ENCODE peak calls at places on chromosomes 6 and 20, in four cellular contexts. K, S, I and M are unnamed samples.

GRCh38 chr6:142411145-142411544 is 109.3 kb downstream of the ADGRG6 start:
- DNase-seq in S (no peak), K (no peak), I (no peak), M (no peak)

GRCh38 chr20:39986231-39986904 is 702.7 kb downstream of the MAFB start:
- DNase-seq in S (peak), I (peak), K (peak), M (no peak)

GRCh38 chr6:20437639-20438038 is 36.0 kb downstream of the E2F3 start:
- DNase-seq in K (no peak), I (no peak), S (no peak), M (no peak)

GRCh38 chr6:111105578-111105977 is 18.3 kb downstream of the SLC16A10 start:
- DNase-seq in I (peak), S (no peak), K (peak), M (peak)

GRCh38 chr6:50116797-50117542 is 67.2 kb upstream of the DEFB112 start:
- DNase-seq in S (no peak), I (no peak), K (no peak), M (no peak)

GRCh38 chr20:49909499-49910339 is 5.6 kb downstream of the SPATA2 start:
- DNase-seq in I (peak), K (peak), S (no peak), M (no peak)

GRCh38 chr20:9021699-9022098 is 47.2 kb upstream of the PLCB4 start:
- DNase-seq in K (no peak), S (no peak), I (no peak), M (no peak)

GRCh38 chr6:155387551-155387950 is 68.1 kb downstream of the NOX3 start:
- DNase-seq in K (no peak), S (no peak), I (no peak), M (no peak)

GRCh38 chr6:28923318-28924102 is at the start of gene TRIM27:
- DNase-seq in S (peak), K (peak), I (peak), M (peak)

GRCh38 chr6:166595061-166595780 is 8.7 kb upstream of the RAMACL start:
- DNase-seq in K (no peak), I (no peak), S (no peak), M (no peak)

GRCh38 chr20:10225439-10226080 is 6.9 kb downstream of the SNAP25 start:
- DNase-seq in I (no peak), S (no peak), K (no peak), M (no peak)

GRCh38 chr20:3276400-3277015 is 37.5 kb upstream of the SLC4A11 start:
- DNase-seq in S (no peak), K (no peak), I (peak), M (no peak)

GRCh38 chr20:23436681-23437080 is 2.8 kb upstream of the CSTL1 start:
- DNase-seq in I (no peak), K (no peak), S (no peak), M (no peak)

GRCh38 chr6:168684471-168684870 is 243.5 kb downstream of the SMOC2 start:
- DNase-seq in K (no peak), I (no peak), S (no peak), M (no peak)

GRCh38 chr20:50323209-50323608 is 132.6 kb downstream of the CEBPB start:
- DNase-seq in K (no peak), S (no peak), I (no peak), M (peak)

GRCh38 chr6:155224031-155224451 is 39.8 kb upstream of the CLDN20 start:
- DNase-seq in S (no peak), K (no peak), I (no peak), M (no peak)

GRCh38 chr6:143267740-143268139 is 182.8 kb downstream of the ADAT2 start:
- DNase-seq in K (no peak), S (no peak), I (no peak), M (no peak)

GRCh38 chr6:20411544-20411943 is 9.9 kb downstream of the E2F3 start:
- DNase-seq in S (no peak), K (no peak), I (no peak), M (no peak)

GRCh38 chr6:64580346-64580745 is 944.7 kb downstream of the PHF3 start:
- DNase-seq in S (no peak), K (no peak), I (no peak), M (no peak)

GRCh38 chr6:165487347-165487746 is 175.7 kb downstream of the PDE10A start:
- DNase-seq in S (no peak), I (no peak), K (no peak), M (no peak)

GRCh38 chr6:97705568-97705967 is 422.6 kb upstream of the MMS22L start:
- DNase-seq in S (no peak), K (no peak), I (no peak), M (no peak)

GRCh38 chr20:1325173-1326030 is 3.5 kb downstream of the SDCBP2 start:
- DNase-seq in K (peak), I (peak), S (peak), M (peak)

GRCh38 chr6:3309391-3310050 is 50.8 kb downstream of the PSMG4 start:
- DNase-seq in K (no peak), S (peak), I (no peak), M (no peak)

GRCh38 chr20:49132995-49133451 is 55.1 kb downstream of the STAU1 start:
- DNase-seq in S (peak), I (peak), K (no peak), M (no peak)

GRCh38 chr6:1381397-1382330 is 7.7 kb upstream of the FOXF2 start:
- DNase-seq in I (peak), S (peak), K (no peak), M (no peak)

GRCh38 chr6:15882915-15883314 is 220.1 kb upstream of the DTNBP1 start:
- DNase-seq in K (no peak), S (no peak), I (no peak), M (no peak)

GRCh38 chr20:25058051-25058796 is at the start of gene ACSS1:
- DNase-seq in S (peak), K (peak), I (peak), M (peak)

GRCh38 chr6:158798311-158798710 is 20.9 kb downstream of the EZR start:
- DNase-seq in S (no peak), I (no peak), K (no peak), M (no peak)

GRCh38 chr6:89186762-89187161 is 30.4 kb downstream of the GABRR1 start:
- DNase-seq in I (no peak), S (no peak), K (peak), M (no peak)

DNA sequence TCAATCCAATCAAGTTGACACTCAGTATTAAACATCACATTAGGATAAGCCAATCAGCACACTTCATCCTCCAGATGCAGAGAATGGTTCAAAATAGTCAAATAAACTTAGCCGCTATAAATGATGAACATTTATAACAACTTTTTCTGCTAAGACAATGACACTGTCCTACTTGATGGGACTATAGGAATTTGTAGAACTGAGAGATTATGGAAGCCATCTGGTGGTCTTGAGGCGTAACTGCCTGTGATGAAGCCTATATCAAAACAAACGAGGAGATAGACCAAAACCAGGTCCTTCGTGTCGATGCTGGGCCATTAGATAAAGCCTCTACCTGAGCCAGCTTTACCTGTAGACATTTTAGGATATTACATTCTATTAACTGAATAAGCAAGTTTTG is 631.1 kb downstream of the COL12A1 start:
- DNase-seq in K (no peak), I (no peak), S (no peak), M (no peak)
- TF ChIP-seq CTCF in K (peak), I (peak), S (no peak), M (peak)

GRCh38 chr6:148700713-148701392 is 46.0 kb upstream of the UST start:
- DNase-seq in S (no peak), I (no peak), K (no peak), M (no peak)
- H3K27ac ChIP-seq in S (peak), I (no peak), K (no peak), M (no peak)

DNA sequence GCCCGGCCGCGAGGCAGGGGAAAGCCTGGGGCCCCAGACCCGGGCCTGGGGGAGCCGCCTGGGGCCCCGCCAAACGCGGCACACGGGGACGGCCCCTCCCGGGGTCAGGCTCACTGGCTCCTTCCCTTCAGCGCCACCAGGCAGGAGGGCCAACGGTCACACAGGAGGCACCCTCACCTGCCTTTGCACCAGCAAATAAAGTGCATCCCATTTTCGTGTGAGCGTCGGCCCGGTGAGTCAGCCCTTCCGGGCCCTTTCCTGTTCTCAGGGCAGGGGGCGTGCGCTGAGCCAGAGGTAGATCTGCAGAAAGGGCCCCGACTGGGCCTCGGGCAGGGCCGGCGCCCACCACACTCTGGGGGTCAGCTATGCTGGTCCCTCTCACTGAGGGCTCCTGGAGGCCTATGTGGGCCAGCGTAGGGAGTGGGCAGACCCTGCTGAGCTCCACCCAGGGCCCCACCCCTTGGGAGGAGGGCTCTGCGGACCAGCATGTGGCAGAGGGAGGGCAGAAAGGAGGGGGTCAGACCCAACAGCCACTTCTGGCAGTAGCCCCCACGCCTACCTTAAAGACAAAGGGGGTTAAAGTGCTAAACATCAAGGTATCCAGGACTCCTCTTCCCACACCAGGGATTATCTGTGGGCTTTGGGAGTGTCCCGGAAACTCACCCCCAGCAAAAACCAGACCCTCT is 931 bp upstream of the UCKL1 start:
- DNase-seq in I (peak), K (peak), S (no peak), M (peak)
- TF ChIP-seq CTCF in I (no peak), K (peak), S (no peak), M (no peak)

GRCh38 chr6:119096683-119097310 is 18.3 kb upstream of the FAM184A start:
- DNase-seq in K (peak), I (no peak), S (peak), M (peak)
- H3K27ac ChIP-seq in K (peak), I (no peak), S (no peak), M (peak)

DNA sequence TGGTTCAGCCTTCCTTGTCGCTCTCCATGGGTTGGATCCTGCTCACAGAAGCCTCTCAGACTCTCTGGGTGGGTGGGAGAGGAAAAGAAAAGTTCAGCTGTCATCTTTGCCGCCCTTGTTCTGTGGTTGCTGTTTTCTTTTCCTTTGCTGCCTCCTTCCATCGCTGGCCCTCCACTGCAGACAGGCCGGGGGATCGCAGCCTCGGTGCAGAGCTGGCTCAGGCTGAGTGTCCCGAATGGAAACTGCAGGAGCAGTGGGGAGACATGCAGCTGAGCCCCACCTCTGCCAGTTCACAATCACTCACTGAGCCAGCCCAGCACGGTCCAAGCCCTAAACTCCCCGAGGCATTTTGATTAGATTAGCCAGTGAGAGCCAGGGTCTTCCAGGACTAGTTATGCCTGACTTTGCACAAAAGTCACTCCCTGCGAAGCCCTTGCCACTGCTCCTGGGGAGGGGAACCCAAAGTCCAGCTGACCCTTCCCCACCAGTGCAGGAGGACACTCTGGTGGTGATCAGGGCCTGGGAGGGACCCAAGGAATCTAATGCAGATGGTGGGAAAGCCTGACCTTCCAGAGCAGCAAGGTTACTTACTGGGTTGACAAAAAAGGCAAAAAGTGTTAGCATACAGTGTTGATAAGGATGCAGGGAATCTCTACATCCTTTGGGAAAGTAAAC is 14.0 kb downstream of the NRN1 start:
- DNase-seq in I (no peak), S (no peak), K (no peak), M (no peak)
- TF ChIP-seq CTCF in I (no peak), S (no peak), K (no peak), M (no peak)

GRCh38 chr20:16806886-16807285 is 58.7 kb downstream of the OTOR start:
- DNase-seq in K (no peak), S (no peak), I (no peak), M (no peak)

GRCh38 chr20:16803965-16804792 is 56.0 kb downstream of the OTOR start:
- DNase-seq in S (no peak), I (peak), K (peak), M (no peak)

GRCh38 chr20:16802652-16802935 is 54.4 kb downstream of the OTOR start:
- DNase-seq in K (no peak), S (no peak), I (no peak), M (no peak)

GRCh38 chr20:16806061-16806460 is 57.9 kb downstream of the OTOR start:
- DNase-seq in S (no peak), I (no peak), K (no peak), M (no peak)

DNA sequence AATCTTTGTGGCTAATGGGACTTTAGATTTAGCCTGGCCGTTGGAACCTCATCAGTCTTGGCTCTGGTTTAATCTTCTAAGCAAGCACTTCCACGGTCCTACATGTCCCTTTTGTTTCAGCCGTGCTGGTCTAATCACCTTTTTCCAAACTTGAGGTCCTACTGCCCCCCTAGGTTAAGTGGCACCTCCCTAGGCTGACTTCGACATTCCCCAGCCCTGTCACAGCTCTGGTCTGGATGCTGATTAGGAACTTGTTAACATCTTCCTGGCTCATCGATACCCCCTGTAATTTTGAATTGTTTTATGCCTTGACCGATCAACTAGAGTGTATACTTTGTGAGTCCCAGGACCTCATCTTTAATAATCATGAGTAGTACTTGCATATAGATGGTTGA is 56.6 kb downstream of the OTOR start:
- DNase-seq in S (no peak), K (no peak), I (no peak), M (no peak)
- H3K27ac ChIP-seq in S (no peak), K (no peak), I (no peak), M (no peak)

DNA sequence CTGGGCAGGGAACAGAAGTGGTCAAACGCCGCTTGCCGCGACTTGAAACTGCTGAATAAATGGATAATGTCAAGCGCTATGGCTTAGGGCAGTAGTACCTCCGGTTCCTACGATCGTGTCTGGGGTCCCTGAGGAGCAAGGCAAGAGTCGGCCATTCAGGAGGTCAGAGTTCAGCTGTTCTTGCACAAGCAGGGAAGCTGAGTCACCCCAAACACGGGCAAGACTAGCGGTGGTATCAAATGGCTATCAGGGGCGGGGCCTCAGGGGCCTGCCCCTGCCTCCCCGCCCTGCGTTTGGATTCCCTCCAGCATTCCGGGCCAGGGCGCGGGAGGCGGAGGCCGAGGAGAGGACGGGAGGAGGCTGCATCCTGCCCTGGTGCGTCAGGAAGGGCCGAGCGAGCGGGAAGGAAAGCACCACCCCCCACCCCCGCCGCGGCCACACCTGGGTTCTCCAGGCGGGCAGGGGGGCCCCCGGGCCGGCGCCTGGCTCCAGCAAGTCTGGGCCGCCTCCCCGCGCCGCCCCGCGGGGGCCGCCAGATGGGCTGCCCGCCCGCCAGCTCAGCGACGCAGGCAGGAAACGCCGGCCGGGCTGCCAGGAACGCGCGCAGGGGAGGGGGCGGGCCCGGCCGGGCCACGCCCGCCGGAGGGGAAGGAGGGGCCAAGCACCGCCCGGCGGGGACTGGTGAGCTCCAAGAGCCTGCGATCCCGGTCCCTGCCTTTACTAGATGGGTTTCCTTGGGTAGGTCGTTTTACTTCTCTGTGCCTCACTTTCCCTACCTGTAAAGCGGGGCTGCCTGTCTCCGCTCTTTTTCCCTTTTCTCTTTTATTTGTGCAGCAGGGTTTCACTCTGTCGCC is 32.2 kb upstream of the ID1 start:
- DNase-seq in S (peak), I (peak), K (peak), M (peak)
- TF ChIP-seq CTCF in S (no peak), I (no peak), K (no peak), M (peak)